ENCODE peak calls at places on chromosome 15, in four cellular contexts. One of them, this sample, is unnamed.

GRCh38 chr15:49990835-49991540 is 128.0 kb downstream of the ATP8B4 start:
- DNase-seq in lower leg skin: no peak
- DNase-seq in BJ: peak
- DNase-seq in Calu3: no peak
- DNase-seq in this sample: no peak

GRCh38 chr15:101024709-101025108 is 105.6 kb downstream of the LRRK1 start:
- DNase-seq in Calu3: no peak
- DNase-seq in lower leg skin: peak
- DNase-seq in BJ: no peak
- DNase-seq in this sample: peak

GRCh38 chr15:43241100-43241499 is 20.3 kb upstream of the EPB42 start:
- DNase-seq in Calu3: no peak
- DNase-seq in BJ: no peak
- DNase-seq in lower leg skin: peak
- DNase-seq in this sample: no peak

GRCh38 chr15:90946538-90946937 is 8.1 kb upstream of the RCCD1 start:
- DNase-seq in BJ: no peak
- DNase-seq in lower leg skin: no peak
- DNase-seq in Calu3: no peak
- DNase-seq in this sample: no peak

GRCh38 chr15:99738047-99738847 is 5.0 kb upstream of the LYSMD4 start:
- DNase-seq in Calu3: no peak
- DNase-seq in lower leg skin: no peak
- DNase-seq in BJ: no peak
- DNase-seq in this sample: no peak

GRCh38 chr15:85296615-85297402 is 83.6 kb upstream of the AKAP13 start:
- DNase-seq in Calu3: peak
- DNase-seq in BJ: no peak
- DNase-seq in lower leg skin: peak
- DNase-seq in this sample: no peak

GRCh38 chr15:51382787-51383186 is 41.3 kb downstream of the GLDN start:
- DNase-seq in BJ: no peak
- DNase-seq in Calu3: peak
- DNase-seq in lower leg skin: no peak
- DNase-seq in this sample: no peak

GRCh38 chr15:86877171-86877631 is 797.5 kb downstream of the AGBL1 start:
- DNase-seq in BJ: no peak
- DNase-seq in lower leg skin: no peak
- DNase-seq in Calu3: no peak
- DNase-seq in this sample: no peak

GRCh38 chr15:38885001-38885400 is 320.4 kb upstream of the RASGRP1 start:
- DNase-seq in BJ: no peak
- DNase-seq in lower leg skin: no peak
- DNase-seq in Calu3: no peak
- DNase-seq in this sample: no peak

GRCh38 chr15:92510163-92510882 is 116.6 kb downstream of the ST8SIA2 start:
- DNase-seq in lower leg skin: no peak
- DNase-seq in BJ: no peak
- DNase-seq in Calu3: no peak
- DNase-seq in this sample: no peak

GRCh38 chr15:50531763-50532162 is 14.7 kb downstream of the USP50 start:
- DNase-seq in lower leg skin: no peak
- DNase-seq in Calu3: no peak
- DNase-seq in BJ: no peak
- DNase-seq in this sample: no peak

DNA sequence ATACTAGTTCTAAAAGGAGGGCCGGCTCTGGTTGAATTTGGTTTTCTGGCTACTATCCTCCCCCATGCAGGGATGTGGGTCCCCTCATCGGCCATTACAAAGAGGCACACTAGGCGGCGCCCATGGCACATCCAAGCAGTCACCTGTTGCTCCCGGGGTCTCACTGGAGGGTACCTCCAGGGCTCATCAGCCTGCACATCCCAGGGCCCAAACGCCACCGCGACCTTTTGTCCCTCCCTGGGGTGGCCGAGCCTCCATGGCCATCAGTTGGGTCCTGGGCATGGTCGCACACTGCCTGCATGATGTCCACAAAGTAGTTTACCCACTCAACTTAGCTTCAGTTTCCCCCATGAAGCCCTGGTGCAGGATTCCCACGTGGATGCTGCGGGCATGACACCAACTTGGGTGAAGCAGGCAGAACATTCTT is 28.3 kb downstream of the IDH3A start:
- DNase-seq in BJ: no peak
- DNase-seq in Calu3: peak
- DNase-seq in lower leg skin: peak
- DNase-seq in this sample: peak
- TF ChIP-seq CTCF in BJ: peak
- TF ChIP-seq CTCF in Calu3: peak
- TF ChIP-seq CTCF in lower leg skin: no peak
- TF ChIP-seq CTCF in this sample: peak

GRCh38 chr15:76058714-76059319 is 968 bp upstream of the TMEM266 start:
- DNase-seq in BJ: no peak
- DNase-seq in lower leg skin: no peak
- DNase-seq in Calu3: peak
- DNase-seq in this sample: no peak
- TF ChIP-seq CTCF in BJ: no peak
- TF ChIP-seq CTCF in lower leg skin: no peak
- TF ChIP-seq CTCF in Calu3: no peak
- TF ChIP-seq CTCF in this sample: no peak

DNA sequence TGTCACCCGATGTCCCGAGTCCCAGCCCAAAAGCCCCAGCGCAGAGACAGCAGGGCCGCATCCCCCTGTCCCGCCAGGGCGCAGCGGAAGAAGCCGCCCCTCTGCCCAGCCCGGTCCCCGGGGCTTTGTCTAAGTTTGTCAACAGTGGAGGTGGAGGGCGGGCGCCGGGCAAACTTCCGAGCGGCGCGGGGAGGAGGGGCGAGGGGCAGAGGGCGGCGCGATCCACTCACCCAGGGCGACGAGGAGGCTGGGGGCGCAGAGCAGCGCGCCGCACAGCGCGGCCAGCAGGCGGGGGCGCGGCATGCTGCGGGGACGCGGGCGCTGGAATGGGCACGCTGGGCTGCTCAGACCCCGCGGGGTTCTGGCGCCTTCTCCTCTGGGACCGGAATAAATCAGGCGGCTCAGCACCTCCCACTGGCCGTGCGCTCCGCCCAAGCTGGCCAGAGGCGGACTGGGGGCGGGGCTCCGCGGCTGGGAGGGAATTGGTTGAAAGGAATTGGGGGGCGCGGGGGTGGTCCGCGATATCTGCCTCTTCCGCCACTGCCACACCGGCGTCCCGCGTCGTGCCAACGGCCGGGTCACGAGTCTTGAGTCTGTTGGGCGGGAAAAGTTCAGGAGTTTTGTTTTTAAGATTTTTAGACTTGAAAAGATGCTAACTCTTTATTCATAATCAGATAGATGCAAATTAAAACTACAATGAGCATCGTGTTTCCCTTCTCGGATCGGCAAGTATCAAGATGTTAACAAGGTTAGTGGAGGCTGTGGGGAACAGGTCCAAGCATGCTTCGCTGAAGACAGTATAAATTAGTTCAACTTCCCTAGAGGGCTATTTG is at the start of gene MFGE8:
- DNase-seq in Calu3: peak
- DNase-seq in BJ: no peak
- DNase-seq in lower leg skin: peak
- DNase-seq in this sample: peak
- TF ChIP-seq CTCF in Calu3: no peak
- TF ChIP-seq CTCF in BJ: no peak
- TF ChIP-seq CTCF in lower leg skin: no peak
- TF ChIP-seq CTCF in this sample: peak

DNA sequence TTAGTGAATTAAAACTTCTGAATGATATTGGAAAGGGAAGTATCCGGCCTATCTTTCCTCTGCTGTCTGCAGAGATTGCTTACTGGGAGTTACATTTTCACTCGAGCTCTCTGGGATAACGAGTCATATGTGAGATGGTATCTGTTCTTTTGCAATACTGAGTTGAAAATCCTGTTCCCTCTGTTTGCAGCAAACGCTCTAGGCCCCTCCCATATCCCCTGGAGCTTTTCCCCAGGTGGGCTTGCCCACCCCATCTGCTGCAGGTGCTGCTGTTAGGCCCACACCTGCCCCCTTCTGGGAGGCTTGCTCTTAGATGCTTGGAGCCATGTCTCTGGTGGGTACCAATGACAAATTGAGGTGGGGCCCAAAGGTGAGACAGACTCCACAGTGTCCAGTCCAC is 42.7 kb upstream of the MTMR10 start:
- DNase-seq in lower leg skin: no peak
- DNase-seq in Calu3: no peak
- DNase-seq in BJ: no peak
- DNase-seq in this sample: no peak
- TF ChIP-seq CTCF in lower leg skin: no peak
- TF ChIP-seq CTCF in Calu3: no peak
- TF ChIP-seq CTCF in BJ: no peak
- TF ChIP-seq CTCF in this sample: no peak

GRCh38 chr15:63626955-63627354 is 29.8 kb downstream of the FBXL22 start:
- DNase-seq in lower leg skin: no peak
- DNase-seq in Calu3: no peak
- DNase-seq in BJ: no peak
- DNase-seq in this sample: no peak
- TF ChIP-seq CTCF in lower leg skin: no peak
- TF ChIP-seq CTCF in Calu3: no peak
- TF ChIP-seq CTCF in BJ: no peak
- TF ChIP-seq CTCF in this sample: no peak

DNA sequence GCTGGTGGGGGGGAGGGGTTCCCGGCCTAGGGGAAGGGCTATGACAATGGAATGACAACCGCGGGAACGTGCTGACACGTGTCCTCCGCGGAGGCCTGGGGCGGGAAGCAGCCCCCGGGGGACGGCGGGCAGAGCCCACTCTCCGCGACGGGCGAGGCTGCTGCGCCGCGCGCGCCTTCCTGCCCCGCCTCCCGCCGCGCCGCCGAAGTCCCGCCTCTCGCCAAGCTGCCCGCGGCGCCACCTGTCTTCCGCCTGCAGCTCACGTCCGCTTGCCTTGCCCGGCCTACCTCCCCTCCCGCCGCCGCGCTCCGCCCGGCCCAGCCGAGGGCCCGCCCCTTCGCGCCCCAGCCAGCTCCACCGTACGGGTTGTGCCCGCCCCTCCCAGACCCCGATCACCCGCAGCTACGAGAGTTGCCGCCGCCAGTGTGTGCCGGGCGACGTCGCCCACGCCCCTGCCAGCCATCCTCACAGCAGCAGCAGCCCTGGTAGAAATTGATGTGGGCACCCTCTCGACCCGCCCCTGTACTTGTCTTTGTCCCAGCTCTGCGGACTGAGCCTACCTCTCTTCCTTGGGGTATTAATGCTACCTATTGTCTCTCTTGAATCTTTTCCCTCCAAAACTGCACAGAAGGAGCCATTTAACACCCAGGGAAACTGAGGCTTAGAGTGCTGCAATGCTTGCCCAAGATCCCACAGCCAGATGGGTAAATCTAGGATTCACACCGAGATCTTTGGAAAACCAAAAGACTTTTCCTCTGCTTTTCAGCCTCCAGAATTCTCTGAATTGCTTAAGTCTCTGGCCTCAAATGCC is at the start of gene PARP16:
- DNase-seq in Calu3: peak
- DNase-seq in BJ: no peak
- DNase-seq in lower leg skin: peak
- DNase-seq in this sample: peak
- TF ChIP-seq CTCF in Calu3: peak
- TF ChIP-seq CTCF in BJ: peak
- TF ChIP-seq CTCF in lower leg skin: no peak
- TF ChIP-seq CTCF in this sample: peak